ENCODE peak calls at places on chromosomes 4 and X, in nine cellular contexts. One of them, this sample, is unnamed.

GRCh38 chr4:41927761-41928499 is 7.3 kb upstream of the TMEM33 start:
- DNase-seq in astrocyte of the spinal cord: no peak
- DNase-seq in B cell: no peak
- DNase-seq in activated naive CD4-positive, alpha-beta T cell treated with Interleukin-2 at 50 U/mL for 16 hours: no peak
- DNase-seq in heart left ventricle: no peak
- DNase-seq in body of pancreas: no peak
- DNase-seq in HTR-8/SVneo: no peak
- DNase-seq in sigmoid colon: no peak
- DNase-seq in H4: no peak
- DNase-seq in this sample: no peak

GRCh38 chr4:1029536-1029935 is 18.1 kb downstream of the FGFRL1 start:
- DNase-seq in sigmoid colon: no peak
- DNase-seq in astrocyte of the spinal cord: no peak
- DNase-seq in activated naive CD4-positive, alpha-beta T cell treated with Interleukin-2 at 50 U/mL for 16 hours: no peak
- DNase-seq in heart left ventricle: no peak
- DNase-seq in body of pancreas: no peak
- DNase-seq in HTR-8/SVneo: no peak
- DNase-seq in B cell: no peak
- DNase-seq in H4: no peak
- DNase-seq in this sample: no peak

GRCh38 chr4:15906024-15906443 is 32.5 kb downstream of the FGFBP1 start:
- DNase-seq in body of pancreas: peak; percentile 40
- DNase-seq in heart left ventricle: peak; percentile 24
- DNase-seq in activated naive CD4-positive, alpha-beta T cell treated with Interleukin-2 at 50 U/mL for 16 hours: no peak
- DNase-seq in astrocyte of the spinal cord: no peak
- DNase-seq in B cell: peak; percentile 50
- DNase-seq in sigmoid colon: no peak
- DNase-seq in H4: no peak
- DNase-seq in HTR-8/SVneo: no peak
- DNase-seq in this sample: no peak

GRCh38 chr4:105113800-105114199 is 32.9 kb upstream of the TET2 start:
- DNase-seq in sigmoid colon: no peak
- DNase-seq in heart left ventricle: no peak
- DNase-seq in astrocyte of the spinal cord: peak; percentile 25
- DNase-seq in body of pancreas: no peak
- DNase-seq in activated naive CD4-positive, alpha-beta T cell treated with Interleukin-2 at 50 U/mL for 16 hours: no peak
- DNase-seq in H4: no peak
- DNase-seq in HTR-8/SVneo: no peak
- DNase-seq in B cell: no peak
- DNase-seq in this sample: no peak

GRCh38 chr4:5280845-5281244 is 229.6 kb downstream of the STK32B start:
- DNase-seq in body of pancreas: no peak
- DNase-seq in H4: no peak
- DNase-seq in B cell: no peak
- DNase-seq in activated naive CD4-positive, alpha-beta T cell treated with Interleukin-2 at 50 U/mL for 16 hours: no peak
- DNase-seq in astrocyte of the spinal cord: no peak
- DNase-seq in heart left ventricle: no peak
- DNase-seq in sigmoid colon: no peak
- DNase-seq in HTR-8/SVneo: no peak
- DNase-seq in this sample: no peak

GRCh38 chr4:108527729-108528128 is 92.6 kb upstream of the RPL34 start:
- DNase-seq in H4: no peak
- DNase-seq in HTR-8/SVneo: no peak
- DNase-seq in activated naive CD4-positive, alpha-beta T cell treated with Interleukin-2 at 50 U/mL for 16 hours: no peak
- DNase-seq in heart left ventricle: no peak
- DNase-seq in astrocyte of the spinal cord: no peak
- DNase-seq in body of pancreas: no peak
- DNase-seq in sigmoid colon: no peak
- DNase-seq in B cell: no peak
- DNase-seq in this sample: no peak

GRCh38 chr4:94342713-94343112 is at the start of gene HPGDS:
- DNase-seq in astrocyte of the spinal cord: no peak
- DNase-seq in B cell: no peak
- DNase-seq in body of pancreas: no peak
- DNase-seq in sigmoid colon: no peak
- DNase-seq in heart left ventricle: no peak
- DNase-seq in HTR-8/SVneo: no peak
- DNase-seq in H4: no peak
- DNase-seq in activated naive CD4-positive, alpha-beta T cell treated with Interleukin-2 at 50 U/mL for 16 hours: no peak
- DNase-seq in this sample: no peak

GRCh38 chr4:8319731-8320385 is 50.3 kb downstream of the HTRA3 start:
- DNase-seq in sigmoid colon: peak; percentile 93
- DNase-seq in B cell: no peak
- DNase-seq in H4: no peak
- DNase-seq in heart left ventricle: peak; percentile 85
- DNase-seq in body of pancreas: no peak
- DNase-seq in activated naive CD4-positive, alpha-beta T cell treated with Interleukin-2 at 50 U/mL for 16 hours: no peak
- DNase-seq in astrocyte of the spinal cord: no peak
- DNase-seq in HTR-8/SVneo: no peak
- DNase-seq in this sample: no peak

GRCh38 chrX:36434521-36434920 is 515.0 kb downstream of the CFAP47 start:
- DNase-seq in B cell: no peak
- DNase-seq in sigmoid colon: no peak
- DNase-seq in heart left ventricle: no peak
- DNase-seq in astrocyte of the spinal cord: no peak
- DNase-seq in activated naive CD4-positive, alpha-beta T cell treated with Interleukin-2 at 50 U/mL for 16 hours: no peak
- DNase-seq in body of pancreas: no peak
- DNase-seq in H4: peak; percentile 8
- DNase-seq in HTR-8/SVneo: no peak
- DNase-seq in this sample: no peak

GRCh38 chrX:41971346-41971745 is 48.0 kb upstream of the CASK start:
- DNase-seq in B cell: no peak
- DNase-seq in body of pancreas: no peak
- DNase-seq in heart left ventricle: no peak
- DNase-seq in astrocyte of the spinal cord: no peak
- DNase-seq in HTR-8/SVneo: no peak
- DNase-seq in activated naive CD4-positive, alpha-beta T cell treated with Interleukin-2 at 50 U/mL for 16 hours: no peak
- DNase-seq in H4: no peak
- DNase-seq in sigmoid colon: no peak
- DNase-seq in this sample: no peak

GRCh38 chr4:128525387-128525786 is 237.8 kb upstream of the PGRMC2 start:
- DNase-seq in sigmoid colon: no peak
- DNase-seq in B cell: no peak
- DNase-seq in HTR-8/SVneo: no peak
- DNase-seq in H4: peak; percentile 33
- DNase-seq in body of pancreas: no peak
- DNase-seq in heart left ventricle: no peak
- DNase-seq in astrocyte of the spinal cord: no peak
- DNase-seq in activated naive CD4-positive, alpha-beta T cell treated with Interleukin-2 at 50 U/mL for 16 hours: no peak
- DNase-seq in this sample: no peak

GRCh38 chrX:7318246-7318645 is 170.3 kb upstream of the PUDP start:
- DNase-seq in astrocyte of the spinal cord: no peak
- DNase-seq in HTR-8/SVneo: no peak
- DNase-seq in H4: no peak
- DNase-seq in activated naive CD4-positive, alpha-beta T cell treated with Interleukin-2 at 50 U/mL for 16 hours: no peak
- DNase-seq in sigmoid colon: no peak
- DNase-seq in body of pancreas: no peak
- DNase-seq in B cell: no peak
- DNase-seq in heart left ventricle: no peak
- DNase-seq in this sample: no peak

GRCh38 chrX:76454456-76454927 is 27.0 kb downstream of the MAGEE1 start:
- DNase-seq in B cell: no peak
- DNase-seq in astrocyte of the spinal cord: peak; percentile 3
- DNase-seq in sigmoid colon: no peak
- DNase-seq in activated naive CD4-positive, alpha-beta T cell treated with Interleukin-2 at 50 U/mL for 16 hours: no peak
- DNase-seq in H4: no peak
- DNase-seq in HTR-8/SVneo: no peak
- DNase-seq in body of pancreas: no peak
- DNase-seq in heart left ventricle: no peak
- DNase-seq in this sample: no peak

GRCh38 chr4:55431710-55432336 is 36.1 kb downstream of the TMEM165 start:
- DNase-seq in HTR-8/SVneo: no peak
- DNase-seq in sigmoid colon: no peak
- DNase-seq in B cell: no peak
- DNase-seq in H4: no peak
- DNase-seq in heart left ventricle: no peak
- DNase-seq in activated naive CD4-positive, alpha-beta T cell treated with Interleukin-2 at 50 U/mL for 16 hours: no peak
- DNase-seq in body of pancreas: no peak
- DNase-seq in astrocyte of the spinal cord: no peak
- DNase-seq in this sample: no peak

GRCh38 chr4:159185593-159186023 is 82.7 kb downstream of the RAPGEF2 start:
- DNase-seq in HTR-8/SVneo: no peak
- DNase-seq in body of pancreas: no peak
- DNase-seq in B cell: no peak
- DNase-seq in H4: no peak
- DNase-seq in astrocyte of the spinal cord: no peak
- DNase-seq in sigmoid colon: no peak
- DNase-seq in activated naive CD4-positive, alpha-beta T cell treated with Interleukin-2 at 50 U/mL for 16 hours: no peak
- DNase-seq in heart left ventricle: no peak
- DNase-seq in this sample: no peak

GRCh38 chrX:120213438-120214265 is 37.0 kb upstream of the ZBTB33 start:
- DNase-seq in B cell: peak; percentile 47
- DNase-seq in sigmoid colon: no peak
- DNase-seq in heart left ventricle: peak; percentile 36
- DNase-seq in HTR-8/SVneo: peak; percentile 18
- DNase-seq in H4: peak; percentile 50
- DNase-seq in astrocyte of the spinal cord: peak; percentile 49
- DNase-seq in activated naive CD4-positive, alpha-beta T cell treated with Interleukin-2 at 50 U/mL for 16 hours: peak; percentile 43
- DNase-seq in body of pancreas: peak; percentile 67
- DNase-seq in this sample: no peak

GRCh38 chrX:14039344-14039743 is 9.7 kb upstream of the GEMIN8 start:
- DNase-seq in H4: peak; percentile 23
- DNase-seq in sigmoid colon: no peak
- DNase-seq in astrocyte of the spinal cord: peak; percentile 50
- DNase-seq in B cell: peak; percentile 37
- DNase-seq in activated naive CD4-positive, alpha-beta T cell treated with Interleukin-2 at 50 U/mL for 16 hours: peak; percentile 54
- DNase-seq in body of pancreas: peak; percentile 65
- DNase-seq in heart left ventricle: peak; percentile 30
- DNase-seq in HTR-8/SVneo: peak; percentile 41
- DNase-seq in this sample: no peak

GRCh38 chrX:38192007-38192625 is 28.6 kb downstream of the SRPX start:
- DNase-seq in sigmoid colon: no peak
- DNase-seq in heart left ventricle: no peak
- DNase-seq in activated naive CD4-positive, alpha-beta T cell treated with Interleukin-2 at 50 U/mL for 16 hours: no peak
- DNase-seq in body of pancreas: peak; percentile 32
- DNase-seq in B cell: no peak
- DNase-seq in HTR-8/SVneo: no peak
- DNase-seq in H4: peak; percentile 10
- DNase-seq in astrocyte of the spinal cord: no peak
- DNase-seq in this sample: no peak

GRCh38 chrX:68830486-68831404 is 1.9 kb downstream of the EFNB1 start:
- DNase-seq in activated naive CD4-positive, alpha-beta T cell treated with Interleukin-2 at 50 U/mL for 16 hours: no peak
- DNase-seq in heart left ventricle: no peak
- DNase-seq in body of pancreas: peak; percentile 8
- DNase-seq in sigmoid colon: peak; percentile 61
- DNase-seq in H4: no peak
- DNase-seq in B cell: peak; percentile 23
- DNase-seq in astrocyte of the spinal cord: no peak
- DNase-seq in HTR-8/SVneo: no peak
- DNase-seq in this sample: no peak

GRCh38 chr4:140607852-140608251 is 39.1 kb upstream of the UCP1 start:
- DNase-seq in activated naive CD4-positive, alpha-beta T cell treated with Interleukin-2 at 50 U/mL for 16 hours: no peak
- DNase-seq in H4: no peak
- DNase-seq in astrocyte of the spinal cord: no peak
- DNase-seq in sigmoid colon: no peak
- DNase-seq in heart left ventricle: no peak
- DNase-seq in body of pancreas: no peak
- DNase-seq in B cell: no peak
- DNase-seq in HTR-8/SVneo: no peak
- DNase-seq in this sample: no peak

GRCh38 chr4:105978684-105979296 is 83.5 kb downstream of the NPNT start:
- DNase-seq in astrocyte of the spinal cord: peak; percentile 29
- DNase-seq in body of pancreas: peak; percentile 28
- DNase-seq in activated naive CD4-positive, alpha-beta T cell treated with Interleukin-2 at 50 U/mL for 16 hours: no peak
- DNase-seq in heart left ventricle: no peak
- DNase-seq in B cell: no peak
- DNase-seq in sigmoid colon: no peak
- DNase-seq in HTR-8/SVneo: no peak
- DNase-seq in H4: peak; percentile 16
- DNase-seq in this sample: peak; percentile 54

GRCh38 chr4:168645933-168646768 is 149.3 kb downstream of the PALLD start:
- DNase-seq in body of pancreas: no peak
- DNase-seq in sigmoid colon: no peak
- DNase-seq in B cell: no peak
- DNase-seq in astrocyte of the spinal cord: no peak
- DNase-seq in HTR-8/SVneo: no peak
- DNase-seq in activated naive CD4-positive, alpha-beta T cell treated with Interleukin-2 at 50 U/mL for 16 hours: no peak
- DNase-seq in H4: no peak
- DNase-seq in heart left ventricle: peak; percentile 75
- DNase-seq in this sample: no peak

GRCh38 chrX:150569155-150569477 is 695 bp downstream of the MTM1 start:
- DNase-seq in astrocyte of the spinal cord: peak; percentile 28
- DNase-seq in heart left ventricle: no peak
- DNase-seq in H4: no peak
- DNase-seq in sigmoid colon: no peak
- DNase-seq in activated naive CD4-positive, alpha-beta T cell treated with Interleukin-2 at 50 U/mL for 16 hours: peak; percentile 47
- DNase-seq in body of pancreas: no peak
- DNase-seq in HTR-8/SVneo: no peak
- DNase-seq in B cell: peak; percentile 36
- DNase-seq in this sample: no peak